ENCODE peak calls at places on chromosomes 5 and 9, in four cellular contexts. One of them, this sample, is unnamed.

GRCh38 chr9:133536536-133536935 is 2.0 kb downstream of the ADAMTSL2 start:
- DNase-seq in K562: no peak
- DNase-seq in H1: no peak
- DNase-seq in endothelial cell of umbilical vein: no peak
- DNase-seq in this sample: no peak

GRCh38 chr9:13020141-13020540 is 245.3 kb downstream of the LURAP1L start:
- DNase-seq in K562: no peak
- DNase-seq in H1: no peak
- DNase-seq in endothelial cell of umbilical vein: peak; percentile 43
- DNase-seq in this sample: no peak

GRCh38 chr5:114411380-114411931 is 49.6 kb downstream of the KCNN2 start:
- DNase-seq in K562: no peak
- DNase-seq in H1: no peak
- DNase-seq in endothelial cell of umbilical vein: no peak
- DNase-seq in this sample: no peak

GRCh38 chr9:120621941-120622340 is 42.0 kb upstream of the CDK5RAP2 start:
- DNase-seq in K562: no peak
- DNase-seq in H1: no peak
- DNase-seq in endothelial cell of umbilical vein: no peak
- DNase-seq in this sample: no peak

GRCh38 chr5:103041071-103041676 is 78.8 kb downstream of the GIN1 start:
- DNase-seq in K562: no peak
- DNase-seq in H1: no peak
- DNase-seq in endothelial cell of umbilical vein: peak; percentile 71
- DNase-seq in this sample: peak; percentile 20

GRCh38 chr5:142364251-142365145 is 39.7 kb upstream of the SPRY4 start:
- DNase-seq in K562: peak; percentile 66
- DNase-seq in H1: no peak
- DNase-seq in endothelial cell of umbilical vein: no peak
- DNase-seq in this sample: no peak

GRCh38 chr5:101838329-101838964 is 457.6 kb downstream of the SLCO4C1 start:
- DNase-seq in K562: no peak
- DNase-seq in H1: no peak
- DNase-seq in endothelial cell of umbilical vein: no peak
- DNase-seq in this sample: no peak

GRCh38 chr9:105259731-105260612 is 15.5 kb downstream of the SLC44A1 start:
- DNase-seq in K562: no peak
- DNase-seq in H1: no peak
- DNase-seq in endothelial cell of umbilical vein: no peak
- DNase-seq in this sample: no peak

GRCh38 chr5:43309122-43309521 is 4.1 kb downstream of the HMGCS1 start:
- DNase-seq in K562: no peak
- DNase-seq in H1: no peak
- DNase-seq in endothelial cell of umbilical vein: no peak
- DNase-seq in this sample: no peak

GRCh38 chr5:148374693-148375360 is 8.9 kb upstream of the FBXO38 start:
- DNase-seq in K562: peak; percentile 43
- DNase-seq in H1: peak; percentile 49
- DNase-seq in endothelial cell of umbilical vein: peak; percentile 66
- DNase-seq in this sample: peak; percentile 72

DNA sequence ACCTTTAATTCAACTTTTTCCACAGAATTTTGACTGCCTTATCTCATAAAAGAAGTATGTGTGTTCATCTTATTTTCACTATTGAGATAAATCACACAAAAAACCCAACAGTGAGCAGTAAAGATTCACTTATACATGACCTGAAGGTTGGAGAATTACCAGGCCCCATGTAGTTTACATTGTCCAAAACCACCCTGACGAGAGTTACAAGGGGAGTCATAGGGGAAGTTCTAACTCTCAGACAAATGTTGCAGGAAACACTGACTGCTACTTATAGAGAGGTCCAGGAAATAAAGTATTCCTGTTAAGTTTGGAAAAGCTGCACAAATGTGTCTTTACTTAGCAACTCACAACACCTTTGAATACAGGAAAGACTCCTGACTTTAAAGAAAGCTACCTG is 14.1 kb downstream of the SPATA9 start:
- DNase-seq in K562: no peak
- DNase-seq in H1: no peak
- DNase-seq in endothelial cell of umbilical vein: peak; percentile 68
- DNase-seq in this sample: no peak
- H2AFZ ChIP-seq in K562: peak overlapping the region; percentile 73
- H2AFZ ChIP-seq in H1: peak overlapping the region; percentile 21
- H2AFZ ChIP-seq in endothelial cell of umbilical vein: peak overlapping the region; percentile 67
- H2AFZ ChIP-seq in this sample: no peak overlapping the region

DNA sequence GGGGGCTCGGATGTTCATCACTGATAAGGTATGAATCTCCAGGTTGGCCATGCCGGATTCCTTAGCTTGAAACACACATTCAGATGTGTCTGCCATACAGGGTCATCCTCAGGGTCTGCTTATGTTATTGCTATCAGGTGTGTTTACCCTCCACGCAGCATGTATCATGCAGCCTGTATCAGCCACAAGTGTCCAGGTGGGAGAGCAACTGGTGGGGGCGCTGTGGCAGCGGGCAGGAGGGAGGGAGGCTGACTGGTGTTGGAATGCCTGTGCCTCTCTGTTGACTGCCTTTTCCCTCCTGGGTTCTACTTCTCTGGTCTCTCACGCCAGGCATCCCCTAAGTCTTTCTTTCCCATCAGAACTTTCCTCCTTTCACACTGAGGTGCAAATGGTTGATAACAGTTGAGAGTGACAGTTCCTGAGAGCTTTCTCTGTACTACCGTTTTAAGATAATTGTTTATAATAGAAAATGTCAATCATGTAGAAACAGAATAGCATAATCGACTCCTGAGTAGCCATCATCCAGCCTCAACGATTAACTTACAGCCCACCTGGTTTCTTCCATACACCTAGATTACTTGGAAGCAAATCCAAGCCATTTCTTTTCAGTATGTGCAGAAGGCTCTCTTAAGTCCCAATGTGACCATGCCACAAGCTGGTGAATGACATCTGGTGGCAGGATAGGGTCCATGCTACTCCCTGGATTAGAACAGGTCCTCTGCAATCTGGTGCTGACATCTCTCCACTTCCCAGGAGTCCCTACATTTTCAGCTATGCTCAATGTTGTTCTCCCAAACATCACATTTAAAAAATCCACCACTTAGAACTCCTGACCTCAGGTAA is 86.6 kb downstream of the ACER2 start:
- DNase-seq in K562: no peak
- DNase-seq in H1: no peak
- DNase-seq in endothelial cell of umbilical vein: no peak
- DNase-seq in this sample: no peak
- TF ChIP-seq JUN in K562: no peak
- TF ChIP-seq JUN in H1: no peak
- TF ChIP-seq JUN in endothelial cell of umbilical vein: no peak
- TF ChIP-seq JUN in this sample: no peak

GRCh38 chr9:81108821-81109220 is 580.5 kb downstream of the TLE1 start:
- DNase-seq in K562: no peak
- DNase-seq in H1: no peak
- DNase-seq in endothelial cell of umbilical vein: no peak
- DNase-seq in this sample: no peak
- H2AFZ ChIP-seq in K562: no peak overlapping the region
- H2AFZ ChIP-seq in H1: peak overlapping the region; percentile 59
- H2AFZ ChIP-seq in endothelial cell of umbilical vein: no peak overlapping the region
- H2AFZ ChIP-seq in this sample: no peak overlapping the region

GRCh38 chr9:115922441-115922840 is 231.2 kb upstream of the PAPPA start:
- DNase-seq in K562: no peak
- DNase-seq in H1: no peak
- DNase-seq in endothelial cell of umbilical vein: no peak
- DNase-seq in this sample: no peak
- TF ChIP-seq JUN in K562: no peak
- TF ChIP-seq JUN in H1: no peak
- TF ChIP-seq JUN in endothelial cell of umbilical vein: no peak
- TF ChIP-seq JUN in this sample: no peak

DNA sequence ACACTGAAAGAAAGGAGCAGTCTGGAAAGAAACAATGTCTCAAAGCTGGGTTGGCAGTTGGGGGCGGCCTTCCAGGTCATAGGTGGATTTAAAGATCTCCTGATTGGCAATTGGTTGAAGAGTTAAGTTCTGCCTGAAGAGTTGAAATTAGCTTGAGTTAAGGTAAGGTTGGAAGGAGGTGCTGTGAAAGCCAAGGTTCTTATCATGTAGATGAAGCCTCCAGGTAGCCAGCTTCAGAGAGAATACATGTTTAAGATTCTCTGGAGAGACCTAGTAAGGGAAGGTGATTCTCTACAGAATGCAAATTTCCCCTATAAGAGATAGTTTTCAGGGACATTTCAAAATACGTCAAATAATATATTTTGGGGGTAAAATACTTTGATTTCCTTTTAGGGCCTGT is 387.1 kb downstream of the TMEM232 start:
- DNase-seq in K562: no peak
- DNase-seq in H1: no peak
- DNase-seq in endothelial cell of umbilical vein: no peak
- DNase-seq in this sample: no peak
- H2AFZ ChIP-seq in K562: no peak overlapping the region
- H2AFZ ChIP-seq in H1: no peak overlapping the region
- H2AFZ ChIP-seq in endothelial cell of umbilical vein: no peak overlapping the region
- H2AFZ ChIP-seq in this sample: no peak overlapping the region

DNA sequence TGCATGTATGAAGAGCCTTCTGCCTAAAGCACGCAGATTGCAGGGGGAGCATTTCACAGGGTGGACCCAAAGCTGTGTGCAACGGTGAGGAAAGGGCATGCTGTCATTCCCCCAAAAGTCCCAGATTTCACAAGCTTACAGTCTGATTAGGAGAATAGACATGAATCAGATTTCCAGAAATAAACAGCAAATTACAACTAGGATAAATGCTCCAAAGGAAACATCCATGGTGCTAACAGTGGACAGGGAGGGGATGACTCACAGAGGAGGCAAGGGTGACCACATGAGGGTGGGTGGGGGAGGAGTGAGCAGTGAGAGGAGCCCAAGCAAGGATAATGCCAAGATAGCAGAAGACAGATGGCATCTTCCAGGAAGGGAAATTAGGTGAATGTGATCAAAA is 258.4 kb upstream of the TAS2R1 start:
- DNase-seq in K562: no peak
- DNase-seq in H1: no peak
- DNase-seq in endothelial cell of umbilical vein: no peak
- DNase-seq in this sample: no peak
- TF ChIP-seq JUN in K562: no peak
- TF ChIP-seq JUN in H1: no peak
- TF ChIP-seq JUN in endothelial cell of umbilical vein: no peak
- TF ChIP-seq JUN in this sample: no peak